ENCODE peak calls at places on chromosomes 13 and 19, in seven cellular contexts. One of them, this sample, is unnamed.

GRCh38 chr19:35266149-35266903 is 2.4 kb upstream of the USF2 start:
- DNase-seq in breast epithelium: no peak
- DNase-seq in body of pancreas: peak; percentile 30
- DNase-seq in IMR-90: no peak
- DNase-seq in psoas muscle: peak; percentile 61
- DNase-seq in pancreas: peak; percentile 70
- DNase-seq in astrocyte of the cerebellum: no peak
- DNase-seq in this sample: no peak

GRCh38 chr13:21152251-21152899 is 24.0 kb downstream of the SKA3 start:
- DNase-seq in breast epithelium: no peak
- DNase-seq in body of pancreas: no peak
- DNase-seq in IMR-90: no peak
- DNase-seq in psoas muscle: no peak
- DNase-seq in pancreas: no peak
- DNase-seq in astrocyte of the cerebellum: no peak
- DNase-seq in this sample: no peak

GRCh38 chr13:111659236-111659635 is 338.8 kb downstream of the TEX29 start:
- DNase-seq in breast epithelium: no peak
- DNase-seq in body of pancreas: no peak
- DNase-seq in IMR-90: no peak
- DNase-seq in psoas muscle: no peak
- DNase-seq in pancreas: no peak
- DNase-seq in astrocyte of the cerebellum: no peak
- DNase-seq in this sample: no peak

GRCh38 chr13:81551036-81551435 is 1210.1 kb upstream of the SPRY2 start:
- DNase-seq in breast epithelium: no peak
- DNase-seq in body of pancreas: no peak
- DNase-seq in IMR-90: no peak
- DNase-seq in psoas muscle: no peak
- DNase-seq in pancreas: no peak
- DNase-seq in astrocyte of the cerebellum: no peak
- DNase-seq in this sample: no peak

GRCh38 chr13:94267581-94267980 is 211.9 kb downstream of the DCT start:
- DNase-seq in breast epithelium: no peak
- DNase-seq in body of pancreas: no peak
- DNase-seq in IMR-90: no peak
- DNase-seq in psoas muscle: no peak
- DNase-seq in pancreas: no peak
- DNase-seq in astrocyte of the cerebellum: no peak
- DNase-seq in this sample: no peak

GRCh38 chr13:112905990-112906641 is 62.9 kb upstream of the MCF2L start:
- DNase-seq in breast epithelium: peak; percentile 54
- DNase-seq in body of pancreas: no peak
- DNase-seq in IMR-90: no peak
- DNase-seq in psoas muscle: no peak
- DNase-seq in pancreas: no peak
- DNase-seq in astrocyte of the cerebellum: no peak
- DNase-seq in this sample: no peak

GRCh38 chr13:98706446-98707110 is 45.9 kb downstream of the SLC15A1 start:
- DNase-seq in breast epithelium: no peak
- DNase-seq in body of pancreas: no peak
- DNase-seq in IMR-90: peak; percentile 13
- DNase-seq in psoas muscle: no peak
- DNase-seq in pancreas: no peak
- DNase-seq in astrocyte of the cerebellum: no peak
- DNase-seq in this sample: peak; percentile 7

GRCh38 chr19:4233282-4233853 is 4.0 kb downstream of the EBI3 start:
- DNase-seq in breast epithelium: no peak
- DNase-seq in body of pancreas: peak; percentile 22
- DNase-seq in IMR-90: peak; percentile 8
- DNase-seq in psoas muscle: no peak
- DNase-seq in pancreas: peak; percentile 65
- DNase-seq in astrocyte of the cerebellum: no peak
- DNase-seq in this sample: peak; percentile 33

DNA sequence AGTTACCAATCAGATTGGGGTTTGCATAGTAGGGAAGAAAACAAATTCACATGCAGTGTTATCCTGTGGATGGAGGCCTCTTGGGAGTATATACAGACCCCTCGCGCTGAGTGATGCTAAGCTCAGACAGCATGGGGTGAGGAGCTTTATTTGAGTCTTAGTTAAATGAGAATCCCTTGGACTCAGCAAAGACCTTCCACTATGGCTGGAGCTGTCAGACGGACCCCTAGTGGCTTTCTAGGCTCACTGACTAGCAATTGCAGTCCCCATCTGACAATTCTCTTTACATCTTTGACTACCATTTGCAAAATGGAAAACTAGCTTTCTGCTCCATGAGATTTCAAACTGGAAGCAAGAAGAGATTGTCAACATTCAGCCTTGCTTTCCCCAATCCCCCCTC is 90.4 kb downstream of the STOML3 start:
- DNase-seq in breast epithelium: no peak
- DNase-seq in body of pancreas: no peak
- DNase-seq in IMR-90: no peak
- DNase-seq in psoas muscle: no peak
- DNase-seq in pancreas: no peak
- DNase-seq in astrocyte of the cerebellum: no peak
- DNase-seq in this sample: no peak
- TF ChIP-seq CTCF in breast epithelium: no peak
- TF ChIP-seq CTCF in body of pancreas: no peak
- TF ChIP-seq CTCF in IMR-90: no peak
- TF ChIP-seq CTCF in psoas muscle: no peak
- TF ChIP-seq CTCF in pancreas: no peak
- TF ChIP-seq CTCF in astrocyte of the cerebellum: peak; percentile 31
- TF ChIP-seq CTCF in this sample: peak; percentile 2

GRCh38 chr19:11342429-11342828 is 3.0 kb upstream of the RAB3D start:
- DNase-seq in breast epithelium: no peak
- DNase-seq in body of pancreas: no peak
- DNase-seq in IMR-90: no peak
- DNase-seq in psoas muscle: no peak
- DNase-seq in pancreas: no peak
- DNase-seq in astrocyte of the cerebellum: no peak
- DNase-seq in this sample: no peak

GRCh38 chr19:11338569-11339253 is 746 bp downstream of the RAB3D start:
- DNase-seq in breast epithelium: no peak
- DNase-seq in body of pancreas: no peak
- DNase-seq in IMR-90: no peak
- DNase-seq in psoas muscle: no peak
- DNase-seq in pancreas: no peak
- DNase-seq in astrocyte of the cerebellum: no peak
- DNase-seq in this sample: no peak

GRCh38 chr19:11338164-11338563 is 1.3 kb downstream of the RAB3D start:
- DNase-seq in breast epithelium: no peak
- DNase-seq in body of pancreas: no peak
- DNase-seq in IMR-90: no peak
- DNase-seq in psoas muscle: no peak
- DNase-seq in pancreas: no peak
- DNase-seq in astrocyte of the cerebellum: no peak
- DNase-seq in this sample: no peak

GRCh38 chr19:11337080-11337479 is 2.4 kb downstream of the RAB3D start:
- DNase-seq in breast epithelium: no peak
- DNase-seq in body of pancreas: no peak
- DNase-seq in IMR-90: no peak
- DNase-seq in psoas muscle: no peak
- DNase-seq in pancreas: no peak
- DNase-seq in astrocyte of the cerebellum: no peak
- DNase-seq in this sample: no peak

DNA sequence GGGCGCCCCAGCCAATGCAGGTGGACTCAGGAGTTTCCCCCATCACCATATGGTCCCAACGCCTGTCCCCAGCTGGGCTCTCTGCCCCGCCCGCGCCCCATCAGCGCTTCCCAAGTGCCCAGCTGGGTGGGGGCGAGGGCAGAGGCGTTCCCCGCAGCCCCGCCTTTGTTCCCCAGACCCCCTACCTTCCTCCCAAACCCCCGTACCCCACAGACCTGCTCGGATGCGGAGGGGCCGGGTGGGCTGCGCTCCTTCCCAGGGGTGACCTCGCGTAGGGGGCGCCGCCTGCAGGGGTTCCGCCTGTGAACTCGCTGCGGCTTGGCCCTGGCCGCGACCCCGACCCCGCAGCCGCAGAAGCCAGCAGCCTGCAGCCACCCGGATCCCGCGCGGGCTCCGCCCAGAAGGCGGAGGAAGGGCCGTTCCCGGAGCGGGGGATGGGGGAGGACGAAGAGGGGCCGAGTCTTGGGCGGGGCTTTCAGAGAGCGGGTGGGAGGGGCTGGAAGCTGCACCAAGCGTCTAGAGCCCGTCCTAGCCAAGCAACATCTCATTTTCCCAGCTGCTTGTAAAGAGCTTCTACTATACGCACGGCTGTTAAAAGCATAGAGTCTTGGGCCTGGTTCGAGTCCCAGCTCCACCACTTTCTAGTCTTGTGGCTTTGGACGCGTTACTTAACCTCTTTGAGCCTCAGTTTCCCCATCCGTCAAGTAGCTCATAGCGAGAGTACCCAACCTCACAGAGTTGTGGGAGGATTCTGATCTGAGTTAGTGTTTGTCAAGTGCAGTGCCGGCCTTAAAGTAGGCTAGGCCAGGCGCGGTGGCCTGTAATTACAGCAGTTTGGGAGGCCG is at the start of gene RAB3D:
- DNase-seq in breast epithelium: peak; percentile 83
- DNase-seq in body of pancreas: peak; percentile 97
- DNase-seq in IMR-90: peak; percentile 77
- DNase-seq in psoas muscle: peak; percentile 95
- DNase-seq in pancreas: peak; percentile 98
- DNase-seq in astrocyte of the cerebellum: peak; percentile 40
- DNase-seq in this sample: peak; percentile 87
- H3K4me3 ChIP-seq in breast epithelium: peak within 1 kb of the TSS; percentile 87
- H3K4me3 ChIP-seq in body of pancreas: peak within 1 kb of the TSS; percentile 99
- H3K4me3 ChIP-seq in IMR-90: peak within 1 kb of the TSS; percentile 85
- H3K4me3 ChIP-seq in psoas muscle: peak within 1 kb of the TSS; percentile 69
- H3K4me3 ChIP-seq in pancreas: peak within 1 kb of the TSS; percentile 94
- H3K4me3 ChIP-seq in astrocyte of the cerebellum: peak within 1 kb of the TSS; percentile 43
- H3K4me3 ChIP-seq in this sample: peak within 1 kb of the TSS; percentile 82

GRCh38 chr19:2538096-2538757 is 62.3 kb downstream of the GADD45B start:
- DNase-seq in breast epithelium: no peak
- DNase-seq in body of pancreas: no peak
- DNase-seq in IMR-90: no peak
- DNase-seq in psoas muscle: peak; percentile 6
- DNase-seq in pancreas: peak; percentile 2
- DNase-seq in astrocyte of the cerebellum: no peak
- DNase-seq in this sample: no peak

GRCh38 chr19:2542341-2543069 is 66.6 kb downstream of the GADD45B start:
- DNase-seq in breast epithelium: no peak
- DNase-seq in body of pancreas: no peak
- DNase-seq in IMR-90: peak; percentile 71
- DNase-seq in psoas muscle: no peak
- DNase-seq in pancreas: peak; percentile 38
- DNase-seq in astrocyte of the cerebellum: no peak
- DNase-seq in this sample: no peak

GRCh38 chr19:2543463-2544442 is 67.8 kb downstream of the GADD45B start:
- DNase-seq in breast epithelium: peak; percentile 94
- DNase-seq in body of pancreas: peak; percentile 98
- DNase-seq in IMR-90: peak; percentile 98
- DNase-seq in psoas muscle: peak; percentile 97
- DNase-seq in pancreas: peak; percentile 98
- DNase-seq in astrocyte of the cerebellum: peak; percentile 96
- DNase-seq in this sample: peak; percentile 96

GRCh38 chr19:2540251-2540645 is 64.3 kb downstream of the GADD45B start:
- DNase-seq in breast epithelium: no peak
- DNase-seq in body of pancreas: no peak
- DNase-seq in IMR-90: no peak
- DNase-seq in psoas muscle: no peak
- DNase-seq in pancreas: no peak
- DNase-seq in astrocyte of the cerebellum: no peak
- DNase-seq in this sample: no peak

DNA sequence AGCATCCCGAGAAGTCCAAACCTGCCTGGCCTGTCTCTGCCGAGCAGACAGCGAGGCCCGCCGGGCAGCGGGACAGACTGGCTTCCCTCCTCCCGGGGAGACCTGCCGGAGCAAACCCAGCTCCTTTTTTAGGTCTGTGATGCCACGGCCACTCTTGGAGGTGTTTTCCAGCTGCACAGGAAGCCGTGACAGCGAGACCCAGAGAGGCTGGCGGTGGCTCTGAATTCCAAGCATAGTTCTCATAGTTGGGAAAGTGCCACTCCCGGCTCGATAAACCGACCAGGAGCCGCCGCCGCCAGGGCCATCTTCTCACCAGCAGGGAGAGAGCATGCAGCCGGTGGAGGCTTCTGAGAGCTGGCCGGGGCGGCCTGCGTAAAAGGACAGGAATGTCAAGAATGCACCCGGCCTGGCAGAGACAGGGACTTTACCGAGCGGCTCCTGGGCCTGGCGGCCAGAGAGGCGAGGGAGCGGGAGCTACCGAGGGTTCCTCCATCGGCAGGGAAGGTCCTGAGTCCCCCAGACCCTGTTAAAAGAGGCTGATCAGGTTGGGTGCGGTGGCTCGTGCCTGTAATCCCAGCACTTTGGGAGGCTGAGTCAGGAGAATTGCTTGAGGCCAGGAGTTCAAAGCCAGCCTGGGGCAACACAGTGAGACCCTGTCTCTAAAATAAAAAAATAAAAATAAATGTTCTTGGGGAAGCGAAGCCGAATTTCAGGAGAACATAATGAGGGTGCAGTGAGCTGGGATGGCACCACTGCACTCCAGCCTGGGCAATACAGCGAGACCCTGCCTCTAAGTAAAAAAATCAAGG is 64.9 kb downstream of the GADD45B start:
- DNase-seq in breast epithelium: peak; percentile 98
- DNase-seq in body of pancreas: peak; percentile 92
- DNase-seq in IMR-90: peak; percentile 97
- DNase-seq in psoas muscle: peak; percentile 95
- DNase-seq in pancreas: peak; percentile 92
- DNase-seq in astrocyte of the cerebellum: peak; percentile 97
- DNase-seq in this sample: peak; percentile 98
- TF ChIP-seq CTCF in breast epithelium: peak; percentile 71
- TF ChIP-seq CTCF in body of pancreas: no peak
- TF ChIP-seq CTCF in IMR-90: peak; percentile 34
- TF ChIP-seq CTCF in psoas muscle: peak; percentile 30
- TF ChIP-seq CTCF in pancreas: no peak
- TF ChIP-seq CTCF in astrocyte of the cerebellum: peak; percentile 30
- TF ChIP-seq CTCF in this sample: peak; percentile 49

GRCh38 chr13:41402695-41403511 is 54.4 kb upstream of the RGCC start:
- DNase-seq in breast epithelium: no peak
- DNase-seq in body of pancreas: no peak
- DNase-seq in IMR-90: no peak
- DNase-seq in psoas muscle: no peak
- DNase-seq in pancreas: no peak
- DNase-seq in astrocyte of the cerebellum: no peak
- DNase-seq in this sample: no peak

GRCh38 chr13:41407380-41407779 is 50.0 kb upstream of the RGCC start:
- DNase-seq in breast epithelium: no peak
- DNase-seq in body of pancreas: no peak
- DNase-seq in IMR-90: peak; percentile 63
- DNase-seq in psoas muscle: no peak
- DNase-seq in pancreas: no peak
- DNase-seq in astrocyte of the cerebellum: no peak
- DNase-seq in this sample: no peak

GRCh38 chr13:41405367-41405766 is 52.0 kb upstream of the RGCC start:
- DNase-seq in breast epithelium: no peak
- DNase-seq in body of pancreas: no peak
- DNase-seq in IMR-90: no peak
- DNase-seq in psoas muscle: no peak
- DNase-seq in pancreas: no peak
- DNase-seq in astrocyte of the cerebellum: no peak
- DNase-seq in this sample: no peak

GRCh38 chr13:41401371-41401770 is 56.0 kb upstream of the RGCC start:
- DNase-seq in breast epithelium: no peak
- DNase-seq in body of pancreas: no peak
- DNase-seq in IMR-90: no peak
- DNase-seq in psoas muscle: no peak
- DNase-seq in pancreas: no peak
- DNase-seq in astrocyte of the cerebellum: no peak
- DNase-seq in this sample: no peak

DNA sequence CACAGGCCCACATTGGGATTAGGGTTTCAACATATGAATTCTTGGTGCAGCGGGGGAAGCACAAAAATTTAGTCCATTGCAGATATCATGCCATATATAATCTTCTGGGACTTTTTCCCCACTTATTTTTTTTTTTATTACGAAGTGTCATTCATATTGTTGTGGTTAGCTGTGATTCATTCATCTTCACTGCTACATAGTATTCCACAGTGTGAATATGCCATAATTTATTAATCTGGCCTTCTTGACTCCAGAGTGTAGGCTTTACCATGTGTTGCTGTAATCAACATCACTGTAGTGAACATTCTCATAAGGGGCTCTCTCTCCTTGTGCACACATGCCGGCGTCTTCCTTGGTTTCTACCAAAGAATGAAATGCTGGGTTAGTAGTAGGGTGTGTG is 53.4 kb upstream of the RGCC start:
- DNase-seq in breast epithelium: no peak
- DNase-seq in body of pancreas: no peak
- DNase-seq in IMR-90: no peak
- DNase-seq in psoas muscle: no peak
- DNase-seq in pancreas: no peak
- DNase-seq in astrocyte of the cerebellum: no peak
- DNase-seq in this sample: no peak
- H3K4me3 ChIP-seq in breast epithelium: no peak overlapping the region
- H3K4me3 ChIP-seq in body of pancreas: no peak overlapping the region
- H3K4me3 ChIP-seq in IMR-90: no peak overlapping the region
- H3K4me3 ChIP-seq in psoas muscle: no peak overlapping the region
- H3K4me3 ChIP-seq in pancreas: no peak overlapping the region
- H3K4me3 ChIP-seq in astrocyte of the cerebellum: no peak overlapping the region
- H3K4me3 ChIP-seq in this sample: no peak overlapping the region

This sample was measured in fibroblast of the aortic adventitia.